ENCODE peak calls at places on chromosomes 5 and 9, in five cellular contexts. A, H, X, D and Y are unnamed samples. For H3K4me1, the result is how much of the 10 kb centered on the place peaks cover.

GRCh38 chr9:81224166-81224858 is 465.0 kb downstream of the TLE1 start:
- DNase-seq in A (no peak), H (no peak), X (no peak), D (no peak), Y (no peak)

GRCh38 chr5:126138475-126139005 is 284.7 kb upstream of the GRAMD2B start:
- DNase-seq in A (peak), H (no peak), X (peak), D (no peak), Y (no peak)

GRCh38 chr5:142753114-142753764 is 16.9 kb upstream of the ARHGAP26 start:
- DNase-seq in A (peak), H (peak), X (peak), D (peak), Y (no peak)

GRCh38 chr5:73960426-73960825 is 334.4 kb downstream of the ARHGEF28 start:
- DNase-seq in A (peak), H (no peak), X (no peak), D (no peak), Y (no peak)

GRCh38 chr5:169796731-169797130 is 159.7 kb downstream of the DOCK2 start:
- DNase-seq in A (no peak), H (no peak), X (peak), D (no peak), Y (no peak)

GRCh38 chr5:149829954-149830353 is 99.8 kb downstream of the PPARGC1B start:
- DNase-seq in A (no peak), H (no peak), X (no peak), D (no peak), Y (no peak)

GRCh38 chr9:1296331-1296730 is 246.2 kb downstream of the DMRT2 start:
- DNase-seq in A (no peak), H (no peak), X (no peak), D (no peak), Y (no peak)

GRCh38 chr9:121269888-121270254 is 1.9 kb downstream of the GSN start:
- DNase-seq in A (no peak), H (no peak), X (peak), D (no peak), Y (no peak)

GRCh38 chr5:150441813-150442698 is 7.5 kb downstream of the RPS14 start:
- DNase-seq in A (no peak), H (no peak), X (peak), D (no peak), Y (no peak)

GRCh38 chr9:89005323-89005722 is 14.1 kb downstream of the S1PR3 start:
- DNase-seq in A (no peak), H (no peak), X (no peak), D (no peak), Y (no peak)
- H3K4me1 ChIP-seq in A (under half), H (under half), X (under half), D (under half), Y (under half)

DNA sequence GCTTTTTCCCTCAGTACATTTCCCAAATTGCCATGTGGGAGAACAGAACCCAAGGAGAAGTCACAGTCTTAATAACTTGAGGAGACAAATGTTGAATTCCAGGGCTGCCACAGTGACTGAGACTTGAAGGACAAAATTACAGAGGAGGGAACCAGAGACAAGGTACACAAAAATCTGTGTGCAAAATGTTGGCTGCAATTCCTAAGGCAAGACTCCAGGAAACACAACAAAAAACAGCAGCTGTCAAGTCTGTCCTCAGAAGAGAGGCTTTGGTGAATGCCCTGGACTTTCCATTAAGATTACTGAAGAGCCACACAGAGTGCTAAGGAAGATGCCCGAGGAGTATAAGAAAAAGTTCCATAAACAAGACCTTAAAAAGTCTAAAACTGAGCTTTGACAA is 21.1 kb downstream of the AP3B1 start:
- DNase-seq in A (no peak), H (no peak), X (no peak), D (no peak), Y (no peak)
- H3K4me1 ChIP-seq in A (under half), H (under half), X (under half), D (under half), Y (under half)

DNA sequence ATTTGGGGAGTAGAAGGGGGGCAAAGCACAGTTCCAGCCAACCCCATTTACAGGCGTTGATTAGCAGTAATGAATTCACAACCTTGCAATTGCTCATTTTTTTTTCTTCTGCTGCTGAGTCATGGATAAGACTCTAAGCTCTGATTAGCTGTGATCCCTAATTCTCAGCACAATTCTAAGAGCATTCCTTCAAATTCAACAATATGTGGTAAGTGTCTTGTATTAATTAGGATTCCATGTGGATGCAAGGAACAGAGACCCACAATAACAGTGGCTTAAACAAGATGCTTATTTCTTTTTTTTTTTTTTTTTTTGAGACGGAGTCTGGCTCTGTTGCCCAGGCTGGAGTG is 133.4 kb downstream of the PALM2AKAP2 start:
- DNase-seq in A (no peak), H (no peak), X (peak), D (no peak), Y (no peak)
- H3K4me1 ChIP-seq in A (half or more), H (half or more), X (under half), D (under half), Y (under half)

GRCh38 chr9:129873563-129873962 is 38.3 kb downstream of the USP20 start:
- DNase-seq in A (no peak), H (no peak), X (no peak), D (no peak), Y (no peak)
- H3K4me1 ChIP-seq in A (under half), H (under half), X (under half), D (under half), Y (under half)